ENCODE peak calls at places on chromosomes 4 and X, in eight cellular contexts. F is AG04450; Y is effector memory CD4-positive, alpha-beta T cell; O is MG63; T is right lobe of liver; M is adipocyte; S is brain microvascular endothelial cell; D is H1. K is an unnamed sample.

GRCh38 chrX:15943393-15943792 is 88.8 kb upstream of the AP1S2 start:
- DNase-seq in Y (no peak), S (no peak), M (no peak), D (no peak), T (no peak), O (no peak), F (no peak), K (no peak)

GRCh38 chrX:93874554-93874953 is 200.5 kb downstream of the FAM133A start:
- DNase-seq in F (no peak), Y (no peak), O (no peak), D (peak; percentile 50), T (no peak), S (no peak), M (peak; percentile 39), K (peak; percentile 2)

GRCh38 chr4:145988628-145989027 is 50.0 kb upstream of the ZNF827 start:
- DNase-seq in M (no peak), T (no peak), F (no peak), Y (no peak), S (no peak), D (no peak), O (no peak), K (no peak)

GRCh38 chrX:43349363-43349762 is 306.7 kb upstream of the MAOA start:
- DNase-seq in T (no peak), D (peak; percentile 55), F (no peak), S (peak; percentile 11), M (peak; percentile 19), Y (peak; percentile 8), O (peak; percentile 2), K (peak; percentile 41)

GRCh38 chrX:53317365-53318069 is 36.1 kb upstream of the IQSEC2 start:
- DNase-seq in T (peak; percentile 75), M (peak; percentile 78), O (peak; percentile 43), D (peak; percentile 82), S (peak; percentile 35), Y (peak; percentile 49), F (no peak), K (peak; percentile 23)

GRCh38 chr4:145083891-145084640 is 13.9 kb downstream of the ANAPC10 start:
- DNase-seq in O (no peak), F (no peak), D (no peak), M (no peak), T (no peak), Y (no peak), S (peak; percentile 59), K (no peak)

GRCh38 chr4:141643557-141643956 is 7.2 kb downstream of the IL15 start:
- DNase-seq in T (no peak), O (no peak), D (no peak), F (no peak), Y (no peak), M (peak; percentile 64), S (peak; percentile 69), K (no peak)

GRCh38 chrX:133859860-133860259 is 125.5 kb downstream of the GPC3 start:
- DNase-seq in D (no peak), T (no peak), M (peak; percentile 68), Y (no peak), S (peak; percentile 22), F (no peak), O (peak; percentile 19), K (no peak)

GRCh38 chr4:60724623-60725022 is 475.5 kb upstream of the ADGRL3 start:
- DNase-seq in O (peak; percentile 27), T (no peak), S (peak; percentile 92), M (peak; percentile 87), F (peak; percentile 76), Y (no peak), D (no peak), K (no peak)

GRCh38 chr4:8610858-8611610 is 18.5 kb downstream of the CPZ start:
- DNase-seq in Y (no peak), M (no peak), T (no peak), D (no peak), F (no peak), O (no peak), S (no peak), K (no peak)

GRCh38 chr4:81135501-81135900 is 79.5 kb downstream of the PRKG2 start:
- DNase-seq in S (no peak), D (no peak), T (no peak), Y (no peak), M (peak; percentile 35), F (no peak), O (no peak), K (no peak)

GRCh38 chr4:95215991-95216605 is 332.7 kb downstream of the UNC5C start:
- DNase-seq in O (no peak), Y (no peak), D (no peak), T (no peak), M (peak; percentile 29), F (no peak), S (peak; percentile 46), K (no peak)

GRCh38 chrX:143340190-143340589 is 177.1 kb downstream of the SPANXN3 start:
- DNase-seq in M (no peak), Y (no peak), S (no peak), D (no peak), T (no peak), O (no peak), F (no peak), K (no peak)

GRCh38 chr4:55409468-55410171 is 13.9 kb downstream of the TMEM165 start:
- DNase-seq in S (peak; percentile 74), O (no peak), F (no peak), D (no peak), M (peak; percentile 46), Y (no peak), T (no peak), K (no peak)

GRCh38 chrX:46628406-46629371 is 55.1 kb downstream of the CHST7 start:
- DNase-seq in Y (no peak), F (peak; percentile 21), S (peak; percentile 35), O (peak; percentile 1), T (no peak), M (peak; percentile 39), D (no peak), K (no peak)

GRCh38 chr4:177879851-177880250 is 437.6 kb upstream of the AGA start:
- DNase-seq in O (no peak), D (peak; percentile 57), Y (no peak), T (no peak), S (no peak), F (no peak), M (no peak), K (peak; percentile 7)

GRCh38 chr4:73187325-73187724 is 71.3 kb downstream of the ANKRD17 start:
- DNase-seq in F (no peak), S (no peak), Y (no peak), D (no peak), M (no peak), O (peak; percentile 39), T (no peak), K (no peak)

GRCh38 chrX:9988762-9989161 is 21.6 kb downstream of the CLDN34 start:
- DNase-seq in S (no peak), Y (no peak), T (no peak), D (no peak), F (no peak), M (peak; percentile 48), O (no peak), K (peak; percentile 1)

GRCh38 chr4:157887316-157887715 is 285.5 kb downstream of the GASK1B start:
- DNase-seq in T (no peak), S (no peak), D (no peak), F (no peak), M (no peak), O (no peak), Y (no peak), K (no peak)

GRCh38 chrX:31383991-31384390 is 312.1 kb upstream of the FTHL17 start:
- DNase-seq in S (no peak), T (no peak), F (no peak), D (no peak), Y (no peak), M (no peak), O (no peak), K (no peak)

GRCh38 chrX:102651968-102652744 is 873 bp downstream of the GPRASP1 start:
- DNase-seq in D (peak; percentile 47), O (no peak), Y (peak; percentile 44), F (no peak), M (peak; percentile 59), T (no peak), S (peak; percentile 33), K (peak; percentile 6)

GRCh38 chrX:102654696-102655095 is 3.4 kb downstream of the GPRASP1 start:
- DNase-seq in Y (no peak), T (no peak), O (no peak), S (no peak), D (no peak), F (no peak), M (no peak), K (no peak)

GRCh38 chrX:102651242-102651967 is at the start of gene GPRASP1:
- DNase-seq in Y (peak; percentile 56), O (peak; percentile 33), T (peak; percentile 57), M (peak; percentile 46), F (no peak), D (peak; percentile 62), S (peak; percentile 2), K (no peak)

GRCh38 chrX:102650903-102651241 is 411 bp upstream of the GPRASP1 start:
- DNase-seq in F (no peak), M (no peak), Y (no peak), O (no peak), D (no peak), T (peak; percentile 58), S (no peak), K (no peak)
- H3K4me3 ChIP-seq in F (peak overlapping the region; percentile 62), M (peak overlapping the region; percentile 78), Y (peak overlapping the region; percentile 71), O (peak overlapping the region; percentile 38), D (peak overlapping the region; percentile 65), T (peak overlapping the region; percentile 47), S (peak overlapping the region; percentile 54), K (no peak overlapping the region)

GRCh38 chr4:99351487-99351886 is 1.1 kb downstream of the ADH1C start:
- DNase-seq in T (no peak), O (no peak), Y (no peak), M (no peak), F (no peak), D (no peak), S (no peak), K (no peak)
- H3K4me3 ChIP-seq in T (peak overlapping the region; percentile 45), O (no peak overlapping the region), Y (no peak overlapping the region), M (no peak overlapping the region), F (no peak overlapping the region), D (no peak overlapping the region), S (no peak overlapping the region), K (no peak overlapping the region)

DNA sequence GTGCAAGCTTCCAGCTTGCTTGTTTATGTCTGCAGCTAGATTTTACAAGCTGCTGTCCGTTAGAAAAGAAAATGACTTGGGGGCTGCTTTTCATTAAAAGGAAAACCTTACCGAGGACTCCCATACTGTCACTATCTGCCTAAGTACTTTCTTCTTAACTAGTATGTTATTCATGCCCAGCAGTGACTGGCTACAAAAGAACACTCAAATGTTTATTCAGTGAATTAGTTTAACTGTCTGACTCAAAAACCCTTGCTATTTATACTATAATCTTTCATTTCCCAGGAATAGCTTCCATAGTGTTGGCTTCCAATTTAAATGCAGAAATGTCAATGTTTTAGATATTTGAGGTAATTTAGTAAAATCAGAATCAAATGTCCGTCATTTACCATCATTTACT is 164.9 kb downstream of the DTHD1 start:
- DNase-seq in Y (no peak), T (no peak), O (no peak), F (no peak), S (no peak), D (no peak), M (no peak), K (no peak)
- H3K4me3 ChIP-seq in Y (no peak overlapping the region), T (no peak overlapping the region), O (no peak overlapping the region), F (no peak overlapping the region), S (no peak overlapping the region), D (no peak overlapping the region), M (no peak overlapping the region), K (no peak overlapping the region)

DNA sequence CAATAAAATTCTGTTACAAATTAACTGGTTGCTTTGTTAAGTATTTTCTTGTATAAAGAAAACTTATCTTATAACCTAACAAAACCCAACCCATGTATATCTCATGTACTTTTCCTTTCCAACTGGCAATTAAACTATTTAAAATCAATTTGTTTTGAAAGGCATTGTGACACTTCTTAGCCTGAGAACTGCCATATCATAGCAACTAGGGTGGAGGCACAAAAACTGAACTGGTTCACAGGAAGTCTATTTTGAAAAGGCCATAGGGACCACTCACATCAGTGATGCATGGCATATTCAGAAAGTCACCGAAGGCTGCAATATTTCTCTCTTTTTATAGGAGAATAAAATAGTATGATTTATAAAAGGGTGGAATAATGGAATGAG is 40.5 kb upstream of the ARSJ start:
- DNase-seq in T (no peak), O (no peak), F (no peak), D (no peak), M (no peak), S (no peak), Y (no peak), K (no peak)
- H3K4me3 ChIP-seq in T (no peak overlapping the region), O (no peak overlapping the region), F (no peak overlapping the region), D (no peak overlapping the region), M (no peak overlapping the region), S (no peak overlapping the region), Y (no peak overlapping the region), K (no peak overlapping the region)

K was measured in Jurkat, Clone E6-1.